ENCODE peak calls at places on chromosomes 7 and 10, in nine cellular contexts. N is A549, L is sigmoid colon, X is HepG2, P is transverse colon, U is tibial nerve, Z is K562, Y is suprapubic skin, C is ovary. I is an unnamed sample.

GRCh38 chr10:119030421-119031250 is 1.1 kb downstream of the NANOS1 start:
- DNase-seq in N (peak), C (no peak), L (no peak), X (peak), Z (peak), Y (no peak), P (peak), U (no peak), I (peak)

GRCh38 chr7:99525713-99526440 is 21.4 kb downstream of the ZKSCAN5 start:
- DNase-seq in L (no peak), Y (no peak), N (peak), U (no peak), C (no peak), X (no peak), Z (no peak), P (peak), I (no peak)

GRCh38 chr10:62250594-62251198 is 17.9 kb downstream of the RTKN2 start:
- DNase-seq in P (no peak), X (peak), Z (no peak), L (no peak), C (no peak), Y (no peak), N (peak), U (no peak), I (no peak)

GRCh38 chr7:45646207-45646821 is 72.1 kb downstream of the ADCY1 start:
- DNase-seq in L (no peak), U (no peak), Z (no peak), N (no peak), P (no peak), X (no peak), C (no peak), Y (peak), I (no peak)

GRCh38 chr10:125153693-125154490 is 6.5 kb downstream of the CTBP2 start:
- DNase-seq in Y (no peak), X (no peak), L (no peak), N (no peak), U (no peak), Z (no peak), C (no peak), P (no peak), I (no peak)

GRCh38 chr7:134533288-134533771 is 6.0 kb downstream of the AKR1B10 start:
- DNase-seq in C (no peak), X (no peak), Y (no peak), U (peak), P (no peak), L (no peak), Z (no peak), N (no peak), I (no peak)

GRCh38 chr10:124867304-124867703 is 65.7 kb downstream of the ABRAXAS2 start:
- DNase-seq in U (no peak), Y (no peak), L (no peak), X (no peak), P (no peak), C (no peak), N (no peak), Z (no peak), I (no peak)

GRCh38 chr10:59854571-59854970 is 51.8 kb downstream of the CCDC6 start:
- DNase-seq in C (no peak), N (no peak), L (no peak), Z (no peak), Y (no peak), P (no peak), U (no peak), X (no peak), I (peak)

GRCh38 chr10:104339469-104340098 is 1.3 kb upstream of the ITPRIP start:
- DNase-seq in Y (no peak), U (peak), L (peak), N (peak), X (peak), Z (no peak), C (peak), P (peak), I (no peak)

GRCh38 chr10:43078986-43079273 is 2.1 kb downstream of the RET start:
- DNase-seq in N (peak), X (no peak), Z (peak), P (peak), Y (no peak), L (no peak), U (no peak), C (no peak), I (no peak)

GRCh38 chr7:149023662-149024061 is 4.6 kb downstream of the PDIA4 start:
- DNase-seq in C (no peak), Z (no peak), P (no peak), U (no peak), N (no peak), Y (no peak), X (no peak), L (no peak), I (no peak)
- TF ChIP-seq EP300 in C (no peak), Z (no peak), P (no peak), U (no peak), N (no peak), Y (no peak), X (no peak), L (no peak), I (no peak)

GRCh38 chr10:117830832-117831231 is 215.9 kb downstream of the RAB11FIP2 start:
- DNase-seq in Y (no peak), P (peak), L (no peak), U (no peak), X (no peak), Z (no peak), C (no peak), N (no peak), I (no peak)
- TF ChIP-seq EP300 in Y (no peak), P (no peak), L (no peak), U (no peak), X (no peak), Z (no peak), C (no peak), N (no peak), I (no peak)

GRCh38 chr10:84008878-84009277 is 130.4 kb upstream of the GHITM start:
- DNase-seq in N (peak), P (peak), Y (no peak), L (no peak), C (no peak), X (no peak), Z (peak), U (no peak), I (peak)
- TF ChIP-seq EP300 in N (no peak), P (no peak), Y (no peak), L (no peak), C (no peak), X (no peak), Z (no peak), U (no peak), I (no peak)

DNA sequence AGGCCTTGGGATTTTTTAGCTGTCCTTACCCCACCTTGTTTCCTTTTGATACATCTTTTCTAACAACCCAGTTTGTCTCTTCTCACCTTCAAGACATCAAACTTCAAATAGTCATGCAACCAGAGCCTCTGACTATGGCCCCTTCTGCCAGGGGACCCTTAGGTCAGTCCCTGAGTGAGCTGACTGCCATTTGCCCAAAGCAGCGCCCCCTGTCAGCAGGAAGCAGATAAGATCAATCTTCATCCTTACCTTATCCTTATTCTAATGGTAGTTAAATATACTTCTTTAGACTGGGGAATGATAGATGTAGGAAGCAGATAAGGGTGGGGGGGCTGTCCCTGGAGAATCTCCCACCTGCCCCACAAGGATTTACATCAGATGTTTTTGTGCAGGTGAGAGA is 29.8 kb upstream of the CDC14C start:
- DNase-seq in L (no peak), X (no peak), P (no peak), U (no peak), Y (no peak), Z (no peak), N (no peak), C (no peak), I (no peak)
- TF ChIP-seq EP300 in L (no peak), X (no peak), P (no peak), U (no peak), Y (no peak), Z (no peak), N (no peak), C (no peak), I (no peak)

GRCh38 chr10:91642831-91643692 is 10.2 kb upstream of the PPP1R3C start:
- DNase-seq in X (no peak), Y (no peak), C (no peak), U (no peak), N (no peak), Z (no peak), P (no peak), L (no peak), I (no peak)

DNA sequence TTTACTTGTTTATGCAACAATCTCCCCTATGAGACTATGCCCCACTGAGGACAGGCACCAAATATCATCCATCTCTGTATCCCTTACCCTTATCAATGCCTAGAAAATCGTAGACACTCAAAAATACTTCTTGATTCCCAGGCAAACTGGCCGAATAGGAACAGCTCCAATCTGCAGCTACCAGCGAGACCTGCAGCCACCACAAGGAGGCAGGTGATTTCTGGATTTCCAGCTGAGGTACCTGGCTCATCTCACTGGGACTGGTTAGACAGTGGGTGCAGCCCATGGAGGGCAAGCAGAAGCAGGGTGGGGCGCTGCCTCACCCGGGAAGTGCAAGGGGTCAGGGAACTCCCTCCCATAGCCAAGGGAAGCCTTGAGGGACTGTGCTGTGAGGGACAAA is 10.8 kb upstream of the PPP1R3C start:
- DNase-seq in N (peak), U (no peak), P (no peak), Z (no peak), Y (no peak), X (peak), C (no peak), L (no peak), I (no peak)
- TF ChIP-seq EP300 in N (no peak), U (no peak), P (no peak), Z (no peak), Y (no peak), X (no peak), C (no peak), L (no peak), I (no peak)

GRCh38 chr10:34523017-34523767 is 291.9 kb downstream of the PARD3 start:
- DNase-seq in N (peak), U (no peak), P (no peak), C (no peak), X (no peak), Y (no peak), Z (no peak), L (no peak), I (no peak)
- TF ChIP-seq EP300 in N (no peak), U (no peak), P (no peak), C (no peak), X (no peak), Y (no peak), Z (no peak), L (no peak), I (no peak)

GRCh38 chr10:121514141-121514865 is 83.9 kb downstream of the FGFR2 start:
- DNase-seq in X (no peak), C (no peak), U (no peak), Z (no peak), Y (no peak), L (no peak), P (no peak), N (no peak), I (no peak)
- TF ChIP-seq EP300 in X (no peak), C (no peak), U (no peak), Z (no peak), Y (no peak), L (no peak), P (no peak), N (no peak), I (no peak)

DNA sequence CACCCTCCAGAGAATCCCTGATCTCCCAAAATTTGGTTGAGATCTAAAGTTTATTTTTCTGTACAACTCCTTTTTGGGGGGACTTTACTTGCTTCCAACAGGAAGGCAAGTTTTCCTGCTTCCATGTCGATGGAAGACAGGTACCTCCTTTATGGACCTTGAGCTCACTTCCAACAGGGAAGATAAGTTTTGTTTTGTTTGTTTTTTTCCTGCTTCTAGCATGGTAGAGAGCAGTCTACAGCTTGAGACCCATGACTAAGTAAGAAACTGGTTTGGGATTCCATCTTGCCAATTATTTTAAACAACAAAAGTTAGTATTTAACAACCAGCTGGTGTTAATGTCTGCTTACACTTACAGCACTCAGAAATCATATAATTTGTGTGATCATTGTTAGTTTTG is 74.4 kb downstream of the ST8SIA6 start:
- DNase-seq in U (no peak), P (no peak), Y (no peak), N (no peak), Z (no peak), C (no peak), X (no peak), L (no peak), I (no peak)
- TF ChIP-seq EP300 in U (no peak), P (no peak), Y (no peak), N (no peak), Z (no peak), C (no peak), X (no peak), L (no peak), I (no peak)

I was measured in esophagus muscularis mucosa.